ENCODE peak calls at places on chromosome 1, in six cellular contexts. Z is foreskin fibroblast; N is activated CD8-positive, alpha-beta T cell treated with anti-CD3 and anti-CD28 coated beads for 36 hours; C is AG10803; Q is heart right ventricle; R is HCT116. L is an unnamed sample.
A peak's percentile ranks its signal among the peaks of the same experiment; 100 is the strongest.

GRCh38 chr1:205447457-205448415 is 8.1 kb downstream of the BLACAT1 start:
- DNase-seq in Z (no peak), N (no peak), C (no peak), Q (no peak), R (no peak), L (no peak)

GRCh38 chr1:205172729-205173366 is 38.7 kb downstream of the DSTYK start:
- DNase-seq in Z (peak; percentile 94), N (no peak), C (peak; percentile 95), Q (no peak), R (peak; percentile 42), L (no peak)

GRCh38 chr1:81007024-81007423 is 793.7 kb upstream of the ADGRL2 start:
- DNase-seq in Z (no peak), N (no peak), C (no peak), Q (no peak), R (no peak), L (no peak)

GRCh38 chr1:161096514-161096913 is 1.6 kb upstream of the KLHDC9 start:
- DNase-seq in Z (peak; percentile 88), N (no peak), C (peak; percentile 84), Q (no peak), R (no peak), L (no peak)

GRCh38 chr1:235790123-235790522 is 76.6 kb downstream of the LYST start:
- DNase-seq in Z (no peak), N (no peak), C (no peak), Q (no peak), R (no peak), L (no peak)

GRCh38 chr1:48092401-48092800 is 95.2 kb upstream of the TRABD2B start:
- DNase-seq in Z (no peak), N (no peak), C (no peak), Q (no peak), R (no peak), L (no peak)

GRCh38 chr1:183548136-183548535 is 42.1 kb downstream of the NCF2 start:
- DNase-seq in Z (no peak), N (no peak), C (no peak), Q (no peak), R (no peak), L (no peak)

GRCh38 chr1:117590273-117590925 is 15.4 kb upstream of the TENT5C start:
- DNase-seq in Z (peak; percentile 45), N (no peak), C (no peak), Q (no peak), R (no peak), L (no peak)

GRCh38 chr1:1779691-1780597 is 1.7 kb upstream of the NADK start:
- DNase-seq in Z (peak; percentile 86), N (peak; percentile 85), C (peak; percentile 65), Q (no peak), R (no peak), L (no peak)

GRCh38 chr1:4510276-4510691 is 144.1 kb upstream of the AJAP1 start:
- DNase-seq in Z (no peak), N (no peak), C (no peak), Q (no peak), R (no peak), L (no peak)

GRCh38 chr1:161958425-161958824 is 65.2 kb downstream of the OLFML2B start:
- DNase-seq in Z (peak; percentile 65), N (no peak), C (no peak), Q (no peak), R (no peak), L (no peak)

GRCh38 chr1:226814751-226815496 is 55.5 kb upstream of the PSEN2 start:
- DNase-seq in Z (peak; percentile 93), N (no peak), C (peak; percentile 80), Q (peak; percentile 23), R (peak; percentile 96), L (no peak)

GRCh38 chr1:15618685-15619525 is 1.6 kb downstream of the DDI2 start:
- DNase-seq in Z (peak; percentile 74), N (no peak), C (peak; percentile 92), Q (no peak), R (no peak), L (no peak)

GRCh38 chr1:40032240-40032891 is 8.2 kb upstream of the CAP1 start:
- DNase-seq in Z (peak; percentile 85), N (peak; percentile 68), C (peak; percentile 69), Q (no peak), R (peak; percentile 35), L (peak; percentile 63)

GRCh38 chr1:25699501-25700089 is 83.0 kb downstream of the MAN1C1 start:
- DNase-seq in Z (peak; percentile 47), N (peak; percentile 30), C (peak; percentile 28), Q (peak; percentile 61), R (no peak), L (no peak)

GRCh38 chr1:229714964-229715603 is 89.0 kb downstream of the URB2 start:
- DNase-seq in Z (peak; percentile 19), N (peak; percentile 56), C (peak; percentile 22), Q (no peak), R (peak; percentile 37), L (no peak)

GRCh38 chr1:164771568-164772350 is 212.8 kb downstream of the PBX1 start:
- DNase-seq in Z (peak; percentile 82), N (no peak), C (peak; percentile 72), Q (no peak), R (no peak), L (peak; percentile 63)

GRCh38 chr1:156726549-156727226 is 1.6 kb upstream of the METTL25B start:
- DNase-seq in Z (peak; percentile 85), N (peak; percentile 84), C (peak; percentile 74), Q (no peak), R (peak; percentile 71), L (peak; percentile 52)

GRCh38 chr1:107976431-107977215 is 11.6 kb upstream of the VAV3 start:
- DNase-seq in Z (peak; percentile 42), N (peak; percentile 22), C (no peak), Q (no peak), R (no peak), L (no peak)

GRCh38 chr1:226662704-226663326 is 76.3 kb downstream of the ITPKB start:
- DNase-seq in Z (peak; percentile 96), N (peak; percentile 96), C (peak; percentile 90), Q (peak; percentile 54), R (peak; percentile 46), L (peak; percentile 57)

GRCh38 chr1:54980528-54981241 is at the start of gene TMEM61:
- DNase-seq in Z (peak; percentile 39), N (no peak), C (no peak), Q (no peak), R (no peak), L (no peak)

GRCh38 chr1:29986986-29987385 is 736.4 kb downstream of the MATN1 start:
- DNase-seq in Z (no peak), N (no peak), C (no peak), Q (no peak), R (no peak), L (no peak)

GRCh38 chr1:233679030-233679429 is 65.1 kb downstream of the KCNK1 start:
- DNase-seq in Z (no peak), N (no peak), C (no peak), Q (no peak), R (no peak), L (no peak)

GRCh38 chr1:20731057-20731991 is 1.2 kb downstream of the SH2D5 start:
- DNase-seq in Z (peak; percentile 38), N (peak; percentile 26), C (no peak), Q (no peak), R (no peak), L (no peak)

GRCh38 chr1:20729155-20729931 is 3.2 kb downstream of the SH2D5 start:
- DNase-seq in Z (no peak), N (no peak), C (no peak), Q (no peak), R (no peak), L (no peak)

GRCh38 chr1:20729990-20730689 is 2.4 kb downstream of the SH2D5 start:
- DNase-seq in Z (no peak), N (no peak), C (no peak), Q (no peak), R (no peak), L (no peak)

GRCh38 chr1:20732071-20732587 is 374 bp downstream of the SH2D5 start:
- DNase-seq in Z (peak; percentile 92), N (peak; percentile 72), C (peak; percentile 52), Q (peak; percentile 56), R (no peak), L (peak; percentile 76)

GRCh38 chr1:20730690-20731056 is 1.8 kb downstream of the SH2D5 start:
- DNase-seq in Z (no peak), N (no peak), C (no peak), Q (no peak), R (no peak), L (no peak)
- TF ChIP-seq CTCF in Z (no peak), N (no peak), C (no peak), Q (no peak), R (no peak), L (no peak)

DNA sequence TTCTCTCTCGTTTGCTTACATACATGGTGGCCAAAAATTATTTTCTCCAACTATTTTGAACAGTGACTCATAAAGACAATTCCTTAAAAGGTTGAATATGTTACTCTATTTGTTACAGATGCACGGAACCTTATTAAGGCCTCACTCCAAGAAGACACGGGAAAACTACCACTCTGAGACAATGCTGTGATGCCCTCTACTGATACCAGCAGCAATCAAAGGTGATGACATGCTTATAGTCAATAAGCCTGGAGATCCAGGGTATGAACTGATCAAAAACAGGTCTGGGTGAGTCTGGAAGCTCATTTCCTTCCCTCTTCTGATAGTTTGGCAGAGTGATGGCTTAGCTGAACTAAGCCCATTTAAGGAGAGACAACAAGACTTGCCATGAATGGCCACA is 563.0 kb downstream of the LRRIQ3 start:
- DNase-seq in Z (no peak), N (no peak), C (no peak), Q (no peak), R (no peak), L (no peak)
- TF ChIP-seq CTCF in Z (no peak), N (no peak), C (no peak), Q (no peak), R (no peak), L (no peak)

GRCh38 chr1:70616946-70617345 is 205.9 kb downstream of the CTH start:
- DNase-seq in Z (no peak), N (no peak), C (no peak), Q (no peak), R (no peak), L (no peak)
- TF ChIP-seq CTCF in Z (no peak), N (no peak), C (no peak), Q (no peak), R (no peak), L (no peak)

GRCh38 chr1:17109897-17110554 is 9.2 kb downstream of the PADI2 start:
- DNase-seq in Z (no peak), N (no peak), C (no peak), Q (no peak), R (no peak), L (no peak)

GRCh38 chr1:17104782-17105181 is 14.5 kb downstream of the PADI2 start:
- DNase-seq in Z (no peak), N (no peak), C (no peak), Q (no peak), R (no peak), L (no peak)

GRCh38 chr1:17110555-17110926 is 8.7 kb downstream of the PADI2 start:
- DNase-seq in Z (no peak), N (no peak), C (no peak), Q (no peak), R (no peak), L (no peak)

GRCh38 chr1:17108786-17109185 is 10.5 kb downstream of the PADI2 start:
- DNase-seq in Z (no peak), N (no peak), C (no peak), Q (no peak), R (no peak), L (no peak)

DNA sequence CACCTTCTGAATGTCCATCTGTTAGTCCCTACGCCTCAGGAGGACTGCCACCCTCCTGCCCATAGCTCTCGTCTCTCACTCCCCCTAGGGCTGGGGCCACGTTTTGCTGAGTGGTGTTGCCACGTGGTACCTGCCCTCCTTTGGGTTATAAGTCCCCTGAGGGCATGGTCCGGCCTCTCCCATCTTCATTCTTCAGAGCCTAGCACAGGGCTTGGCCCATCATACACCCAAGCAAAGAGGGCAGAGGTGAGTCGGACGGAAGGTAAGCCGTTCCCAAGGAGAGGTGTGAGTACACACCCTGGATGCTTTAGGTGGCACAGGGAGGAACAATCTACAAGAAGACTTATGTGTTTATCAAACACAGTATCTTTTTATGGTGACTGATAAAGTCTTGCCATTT is 10.9 kb downstream of the PADI2 start:
- DNase-seq in Z (no peak), N (no peak), C (no peak), Q (no peak), R (no peak), L (no peak)
- TF ChIP-seq CTCF in Z (no peak), N (no peak), C (no peak), Q (no peak), R (no peak), L (no peak)

L was measured in glutamatergic neuron.